ENCODE peak calls at places on chromosomes 6 and 20, in five cellular contexts. One of them, this sample, is unnamed.

GRCh38 chr20:32849577-32849976 is 9.1 kb upstream of the EFCAB8 start:
- DNase-seq in mesothelial cell of epicardium: no peak
- DNase-seq in stimulated activated naive CD8-positive, alpha-beta T cell treated with anti-CD3 and anti-CD28 coated beads, Interleukin-15, amount 100 ng/mL, for 72 hours: no peak
- DNase-seq in ascending aorta: no peak
- DNase-seq in AG10803: no peak
- DNase-seq in this sample: no peak

GRCh38 chr6:11039040-11039439 is 5.1 kb downstream of the ELOVL2 start:
- DNase-seq in mesothelial cell of epicardium: no peak
- DNase-seq in stimulated activated naive CD8-positive, alpha-beta T cell treated with anti-CD3 and anti-CD28 coated beads, Interleukin-15, amount 100 ng/mL, for 72 hours: no peak
- DNase-seq in ascending aorta: no peak
- DNase-seq in AG10803: no peak
- DNase-seq in this sample: no peak

GRCh38 chr6:153411249-153411648 is 280.2 kb upstream of the RGS17 start:
- DNase-seq in mesothelial cell of epicardium: no peak
- DNase-seq in stimulated activated naive CD8-positive, alpha-beta T cell treated with anti-CD3 and anti-CD28 coated beads, Interleukin-15, amount 100 ng/mL, for 72 hours: no peak
- DNase-seq in ascending aorta: no peak
- DNase-seq in AG10803: no peak
- DNase-seq in this sample: no peak

GRCh38 chr6:9131616-9132015 is 696.3 kb upstream of the SLC35B3 start:
- DNase-seq in mesothelial cell of epicardium: no peak
- DNase-seq in stimulated activated naive CD8-positive, alpha-beta T cell treated with anti-CD3 and anti-CD28 coated beads, Interleukin-15, amount 100 ng/mL, for 72 hours: no peak
- DNase-seq in ascending aorta: no peak
- DNase-seq in AG10803: no peak
- DNase-seq in this sample: no peak

GRCh38 chr20:8421981-8422380 is 289.9 kb downstream of the PLCB1 start:
- DNase-seq in mesothelial cell of epicardium: no peak
- DNase-seq in stimulated activated naive CD8-positive, alpha-beta T cell treated with anti-CD3 and anti-CD28 coated beads, Interleukin-15, amount 100 ng/mL, for 72 hours: no peak
- DNase-seq in ascending aorta: no peak
- DNase-seq in AG10803: peak
- DNase-seq in this sample: no peak

GRCh38 chr6:116847234-116847633 is 18.4 kb upstream of the GPRC6A start:
- DNase-seq in mesothelial cell of epicardium: no peak
- DNase-seq in stimulated activated naive CD8-positive, alpha-beta T cell treated with anti-CD3 and anti-CD28 coated beads, Interleukin-15, amount 100 ng/mL, for 72 hours: no peak
- DNase-seq in ascending aorta: no peak
- DNase-seq in AG10803: peak
- DNase-seq in this sample: peak

GRCh38 chr6:106087548-106088325 is 1.6 kb downstream of the PRDM1 start:
- DNase-seq in mesothelial cell of epicardium: no peak
- DNase-seq in stimulated activated naive CD8-positive, alpha-beta T cell treated with anti-CD3 and anti-CD28 coated beads, Interleukin-15, amount 100 ng/mL, for 72 hours: no peak
- DNase-seq in ascending aorta: no peak
- DNase-seq in AG10803: peak
- DNase-seq in this sample: peak

GRCh38 chr20:13507646-13508045 is 131.1 kb downstream of the TASP1 start:
- DNase-seq in mesothelial cell of epicardium: no peak
- DNase-seq in stimulated activated naive CD8-positive, alpha-beta T cell treated with anti-CD3 and anti-CD28 coated beads, Interleukin-15, amount 100 ng/mL, for 72 hours: no peak
- DNase-seq in ascending aorta: no peak
- DNase-seq in AG10803: no peak
- DNase-seq in this sample: no peak

GRCh38 chr20:62955519-62956386 is 3.2 kb downstream of the SLC17A9 start:
- DNase-seq in mesothelial cell of epicardium: no peak
- DNase-seq in stimulated activated naive CD8-positive, alpha-beta T cell treated with anti-CD3 and anti-CD28 coated beads, Interleukin-15, amount 100 ng/mL, for 72 hours: no peak
- DNase-seq in ascending aorta: no peak
- DNase-seq in AG10803: no peak
- DNase-seq in this sample: no peak

GRCh38 chr6:6221829-6222535 is 98.5 kb downstream of the F13A1 start:
- DNase-seq in mesothelial cell of epicardium: no peak
- DNase-seq in stimulated activated naive CD8-positive, alpha-beta T cell treated with anti-CD3 and anti-CD28 coated beads, Interleukin-15, amount 100 ng/mL, for 72 hours: no peak
- DNase-seq in ascending aorta: no peak
- DNase-seq in AG10803: no peak
- DNase-seq in this sample: no peak

GRCh38 chr6:10747251-10747972 is at the start of gene TMEM14B:
- DNase-seq in mesothelial cell of epicardium: peak
- DNase-seq in stimulated activated naive CD8-positive, alpha-beta T cell treated with anti-CD3 and anti-CD28 coated beads, Interleukin-15, amount 100 ng/mL, for 72 hours: peak
- DNase-seq in ascending aorta: peak
- DNase-seq in AG10803: peak
- DNase-seq in this sample: peak

GRCh38 chr6:163231356-163232014 is 183.0 kb upstream of the QKI start:
- DNase-seq in mesothelial cell of epicardium: no peak
- DNase-seq in stimulated activated naive CD8-positive, alpha-beta T cell treated with anti-CD3 and anti-CD28 coated beads, Interleukin-15, amount 100 ng/mL, for 72 hours: no peak
- DNase-seq in ascending aorta: no peak
- DNase-seq in AG10803: no peak
- DNase-seq in this sample: no peak

GRCh38 chr20:45343867-45344721 is 4.1 kb downstream of the SDC4 start:
- DNase-seq in mesothelial cell of epicardium: no peak
- DNase-seq in stimulated activated naive CD8-positive, alpha-beta T cell treated with anti-CD3 and anti-CD28 coated beads, Interleukin-15, amount 100 ng/mL, for 72 hours: no peak
- DNase-seq in ascending aorta: peak
- DNase-seq in AG10803: peak
- DNase-seq in this sample: peak

GRCh38 chr6:155883334-155883731 is 427.7 kb upstream of the NOX3 start:
- DNase-seq in mesothelial cell of epicardium: no peak
- DNase-seq in stimulated activated naive CD8-positive, alpha-beta T cell treated with anti-CD3 and anti-CD28 coated beads, Interleukin-15, amount 100 ng/mL, for 72 hours: no peak
- DNase-seq in ascending aorta: no peak
- DNase-seq in AG10803: no peak
- DNase-seq in this sample: no peak

GRCh38 chr6:22470454-22471368 is 98.7 kb upstream of the HDGFL1 start:
- DNase-seq in mesothelial cell of epicardium: no peak
- DNase-seq in stimulated activated naive CD8-positive, alpha-beta T cell treated with anti-CD3 and anti-CD28 coated beads, Interleukin-15, amount 100 ng/mL, for 72 hours: no peak
- DNase-seq in ascending aorta: no peak
- DNase-seq in AG10803: peak
- DNase-seq in this sample: no peak

GRCh38 chr20:20548527-20549266 is 163.7 kb downstream of the RALGAPA2 start:
- DNase-seq in mesothelial cell of epicardium: no peak
- DNase-seq in stimulated activated naive CD8-positive, alpha-beta T cell treated with anti-CD3 and anti-CD28 coated beads, Interleukin-15, amount 100 ng/mL, for 72 hours: no peak
- DNase-seq in ascending aorta: no peak
- DNase-seq in AG10803: no peak
- DNase-seq in this sample: no peak

GRCh38 chr6:146935489-146935888 is 268.7 kb upstream of the STXBP5 start:
- DNase-seq in mesothelial cell of epicardium: no peak
- DNase-seq in stimulated activated naive CD8-positive, alpha-beta T cell treated with anti-CD3 and anti-CD28 coated beads, Interleukin-15, amount 100 ng/mL, for 72 hours: no peak
- DNase-seq in ascending aorta: no peak
- DNase-seq in AG10803: no peak
- DNase-seq in this sample: no peak

GRCh38 chr6:15417811-15418210 is 171.9 kb downstream of the JARID2 start:
- DNase-seq in mesothelial cell of epicardium: no peak
- DNase-seq in stimulated activated naive CD8-positive, alpha-beta T cell treated with anti-CD3 and anti-CD28 coated beads, Interleukin-15, amount 100 ng/mL, for 72 hours: peak
- DNase-seq in ascending aorta: no peak
- DNase-seq in AG10803: peak
- DNase-seq in this sample: no peak

GRCh38 chr20:4076671-4077070 is 61.3 kb upstream of the RNF24 start:
- DNase-seq in mesothelial cell of epicardium: no peak
- DNase-seq in stimulated activated naive CD8-positive, alpha-beta T cell treated with anti-CD3 and anti-CD28 coated beads, Interleukin-15, amount 100 ng/mL, for 72 hours: no peak
- DNase-seq in ascending aorta: no peak
- DNase-seq in AG10803: peak
- DNase-seq in this sample: peak

GRCh38 chr6:129748212-129748900 is 38.4 kb upstream of the ARHGAP18 start:
- DNase-seq in mesothelial cell of epicardium: no peak
- DNase-seq in stimulated activated naive CD8-positive, alpha-beta T cell treated with anti-CD3 and anti-CD28 coated beads, Interleukin-15, amount 100 ng/mL, for 72 hours: peak
- DNase-seq in ascending aorta: no peak
- DNase-seq in AG10803: peak
- DNase-seq in this sample: no peak

GRCh38 chr6:104688283-104688969 is 171.3 kb downstream of the HACE1 start:
- DNase-seq in mesothelial cell of epicardium: no peak
- DNase-seq in stimulated activated naive CD8-positive, alpha-beta T cell treated with anti-CD3 and anti-CD28 coated beads, Interleukin-15, amount 100 ng/mL, for 72 hours: no peak
- DNase-seq in ascending aorta: no peak
- DNase-seq in AG10803: no peak
- DNase-seq in this sample: no peak

GRCh38 chr6:94269256-94269655 is 849.9 kb upstream of the EPHA7 start:
- DNase-seq in mesothelial cell of epicardium: no peak
- DNase-seq in stimulated activated naive CD8-positive, alpha-beta T cell treated with anti-CD3 and anti-CD28 coated beads, Interleukin-15, amount 100 ng/mL, for 72 hours: no peak
- DNase-seq in ascending aorta: no peak
- DNase-seq in AG10803: no peak
- DNase-seq in this sample: no peak

GRCh38 chr6:38648629-38649028 is 8.9 kb upstream of the BTBD9 start:
- DNase-seq in mesothelial cell of epicardium: no peak
- DNase-seq in stimulated activated naive CD8-positive, alpha-beta T cell treated with anti-CD3 and anti-CD28 coated beads, Interleukin-15, amount 100 ng/mL, for 72 hours: no peak
- DNase-seq in ascending aorta: no peak
- DNase-seq in AG10803: no peak
- DNase-seq in this sample: no peak

GRCh38 chr6:75424610-75425548 is 68.7 kb downstream of the FILIP1 start:
- DNase-seq in mesothelial cell of epicardium: no peak
- DNase-seq in stimulated activated naive CD8-positive, alpha-beta T cell treated with anti-CD3 and anti-CD28 coated beads, Interleukin-15, amount 100 ng/mL, for 72 hours: no peak
- DNase-seq in ascending aorta: no peak
- DNase-seq in AG10803: no peak
- DNase-seq in this sample: no peak

GRCh38 chr6:92888316-92888715 is 531.0 kb downstream of the EPHA7 start:
- DNase-seq in mesothelial cell of epicardium: no peak
- DNase-seq in stimulated activated naive CD8-positive, alpha-beta T cell treated with anti-CD3 and anti-CD28 coated beads, Interleukin-15, amount 100 ng/mL, for 72 hours: no peak
- DNase-seq in ascending aorta: no peak
- DNase-seq in AG10803: no peak
- DNase-seq in this sample: no peak

GRCh38 chr6:166624275-166624674 is 2.8 kb downstream of the RPS6KA2 start:
- DNase-seq in mesothelial cell of epicardium: no peak
- DNase-seq in stimulated activated naive CD8-positive, alpha-beta T cell treated with anti-CD3 and anti-CD28 coated beads, Interleukin-15, amount 100 ng/mL, for 72 hours: no peak
- DNase-seq in ascending aorta: no peak
- DNase-seq in AG10803: peak
- DNase-seq in this sample: peak

GRCh38 chr6:43812850-43813584 is 43.0 kb downstream of the VEGFA start:
- DNase-seq in mesothelial cell of epicardium: no peak
- DNase-seq in stimulated activated naive CD8-positive, alpha-beta T cell treated with anti-CD3 and anti-CD28 coated beads, Interleukin-15, amount 100 ng/mL, for 72 hours: peak
- DNase-seq in ascending aorta: no peak
- DNase-seq in AG10803: no peak
- DNase-seq in this sample: no peak

GRCh38 chr6:72835749-72836148 is 213.9 kb downstream of the KCNQ5 start:
- DNase-seq in mesothelial cell of epicardium: no peak
- DNase-seq in stimulated activated naive CD8-positive, alpha-beta T cell treated with anti-CD3 and anti-CD28 coated beads, Interleukin-15, amount 100 ng/mL, for 72 hours: no peak
- DNase-seq in ascending aorta: no peak
- DNase-seq in AG10803: no peak
- DNase-seq in this sample: no peak

GRCh38 chr20:17856024-17856564 is 112.5 kb downstream of the SNX5 start:
- DNase-seq in mesothelial cell of epicardium: no peak
- DNase-seq in stimulated activated naive CD8-positive, alpha-beta T cell treated with anti-CD3 and anti-CD28 coated beads, Interleukin-15, amount 100 ng/mL, for 72 hours: no peak
- DNase-seq in ascending aorta: no peak
- DNase-seq in AG10803: no peak
- DNase-seq in this sample: no peak

GRCh38 chr6:2503816-2504494 is 246.8 kb downstream of the MYLK4 start:
- DNase-seq in mesothelial cell of epicardium: no peak
- DNase-seq in stimulated activated naive CD8-positive, alpha-beta T cell treated with anti-CD3 and anti-CD28 coated beads, Interleukin-15, amount 100 ng/mL, for 72 hours: no peak
- DNase-seq in ascending aorta: no peak
- DNase-seq in AG10803: peak
- DNase-seq in this sample: no peak

GRCh38 chr6:16129623-16130243 is 847 bp downstream of the MYLIP start:
- DNase-seq in mesothelial cell of epicardium: peak
- DNase-seq in stimulated activated naive CD8-positive, alpha-beta T cell treated with anti-CD3 and anti-CD28 coated beads, Interleukin-15, amount 100 ng/mL, for 72 hours: peak
- DNase-seq in ascending aorta: no peak
- DNase-seq in AG10803: no peak
- DNase-seq in this sample: no peak

GRCh38 chr6:154218336-154218735 is 138.3 kb downstream of the IPCEF1 start:
- DNase-seq in mesothelial cell of epicardium: no peak
- DNase-seq in stimulated activated naive CD8-positive, alpha-beta T cell treated with anti-CD3 and anti-CD28 coated beads, Interleukin-15, amount 100 ng/mL, for 72 hours: no peak
- DNase-seq in ascending aorta: no peak
- DNase-seq in AG10803: no peak
- DNase-seq in this sample: no peak

GRCh38 chr6:162485464-162485863 is 242.1 kb downstream of the PRKN start:
- DNase-seq in mesothelial cell of epicardium: no peak
- DNase-seq in stimulated activated naive CD8-positive, alpha-beta T cell treated with anti-CD3 and anti-CD28 coated beads, Interleukin-15, amount 100 ng/mL, for 72 hours: no peak
- DNase-seq in ascending aorta: no peak
- DNase-seq in AG10803: no peak
- DNase-seq in this sample: no peak

GRCh38 chr6:89243331-89243629 is 26.1 kb upstream of the GABRR1 start:
- DNase-seq in mesothelial cell of epicardium: no peak
- DNase-seq in stimulated activated naive CD8-positive, alpha-beta T cell treated with anti-CD3 and anti-CD28 coated beads, Interleukin-15, amount 100 ng/mL, for 72 hours: no peak
- DNase-seq in ascending aorta: no peak
- DNase-seq in AG10803: peak
- DNase-seq in this sample: no peak

GRCh38 chr6:168905451-168906090 is 348.1 kb downstream of the THBS2 start:
- DNase-seq in mesothelial cell of epicardium: no peak
- DNase-seq in stimulated activated naive CD8-positive, alpha-beta T cell treated with anti-CD3 and anti-CD28 coated beads, Interleukin-15, amount 100 ng/mL, for 72 hours: no peak
- DNase-seq in ascending aorta: no peak
- DNase-seq in AG10803: peak
- DNase-seq in this sample: no peak

This sample was measured in pons.